ENCODE peak calls at places on chromosomes 4 and X, in six cellular contexts. I is MCF 10A; H is substantia nigra; V is T1000; G is CD8-positive, alpha-beta T cell; L is C1 segment of cervical spinal cord. S is an unnamed sample.
A peak's percentile ranks its signal among the peaks of the same experiment; 100 is the strongest.

GRCh38 chrX:40383360-40383759 is 197.4 kb upstream of the ATP6AP2 start:
- DNase-seq in I (no peak), H (no peak), V (no peak), G (no peak), L (no peak), S (no peak)

GRCh38 chr4:153684182-153685073 is at the start of gene TLR2:
- DNase-seq in I (no peak), H (no peak), V (no peak), G (peak; percentile 30), L (no peak), S (no peak)

GRCh38 chr4:127832585-127832984 is 48.1 kb upstream of the PLK4 start:
- DNase-seq in I (no peak), H (no peak), V (no peak), G (no peak), L (no peak), S (no peak)

GRCh38 chr4:127143460-127144190 is 489.1 kb upstream of the INTU start:
- DNase-seq in I (no peak), H (no peak), V (no peak), G (no peak), L (no peak), S (no peak)

GRCh38 chr4:41384992-41385391 is 128.3 kb downstream of the UCHL1 start:
- DNase-seq in I (no peak), H (no peak), V (no peak), G (no peak), L (no peak), S (no peak)

GRCh38 chr4:73897380-73898136 is 28.4 kb downstream of the CXCL1 start:
- DNase-seq in I (peak; percentile 62), H (no peak), V (no peak), G (no peak), L (no peak), S (no peak)

GRCh38 chr4:8000247-8000646 is 60.6 kb upstream of the AFAP1 start:
- DNase-seq in I (no peak), H (no peak), V (no peak), G (no peak), L (no peak), S (no peak)

GRCh38 chr4:155800685-155801343 is 42.0 kb downstream of the GUCY1B1 start:
- DNase-seq in I (no peak), H (no peak), V (no peak), G (no peak), L (no peak), S (no peak)

GRCh38 chr4:141860974-141861373 is 224.6 kb downstream of the IL15 start:
- DNase-seq in I (peak; percentile 47), H (no peak), V (no peak), G (no peak), L (no peak), S (no peak)

GRCh38 chr4:43456383-43456782 is 563.9 kb downstream of the GRXCR1 start:
- DNase-seq in I (peak; percentile 47), H (no peak), V (no peak), G (no peak), L (no peak), S (peak; percentile 28)